ENCODE peak calls at places on chromosomes 12 and 14, in five cellular contexts. N is astrocyte of the spinal cord, D is dorsolateral prefrontal cortex, U is RWPE1, Y is colonic mucosa. S is an unnamed sample.

GRCh38 chr14:88631091-88631490 is 68.3 kb downstream of the ZC3H14 start:
- DNase-seq in D (no peak), N (no peak), U (no peak), Y (no peak), S (no peak)

GRCh38 chr12:93122089-93122488 is 193.0 kb upstream of the EEA1 start:
- DNase-seq in N (peak; percentile 59), Y (no peak), U (peak; percentile 68), D (no peak), S (peak; percentile 74)

GRCh38 chr12:2833327-2833726 is 1.5 kb downstream of the NRIP2 start:
- DNase-seq in Y (no peak), U (no peak), D (no peak), N (no peak), S (no peak)

GRCh38 chr12:96249196-96250118 is 55.3 kb downstream of the ELK3 start:
- DNase-seq in N (peak; percentile 54), U (no peak), Y (no peak), D (no peak), S (no peak)

GRCh38 chr14:67436006-67436866 is 24.3 kb upstream of the PLEK2 start:
- DNase-seq in N (no peak), D (no peak), Y (no peak), U (no peak), S (no peak)

GRCh38 chr12:94289551-94290312 is 141.4 kb downstream of the PLXNC1 start:
- DNase-seq in N (peak; percentile 73), D (no peak), U (peak; percentile 17), Y (no peak), S (peak; percentile 81)

GRCh38 chr14:51304428-51304827 is 64.4 kb downstream of the TMX1 start:
- DNase-seq in D (no peak), N (peak; percentile 81), U (no peak), Y (no peak), S (peak; percentile 60)

GRCh38 chr12:3278681-3279414 is 201.7 kb downstream of the TSPAN9 start:
- DNase-seq in U (peak; percentile 8), N (no peak), Y (no peak), D (no peak), S (no peak)

GRCh38 chr12:93684716-93685115 is 7.5 kb downstream of the CRADD start:
- DNase-seq in N (no peak), Y (no peak), U (no peak), D (no peak), S (no peak)

GRCh38 chr12:13049816-13050215 is 5.6 kb downstream of the FAM234B start:
- DNase-seq in Y (no peak), N (peak; percentile 43), D (no peak), U (no peak), S (no peak)

GRCh38 chr12:88960213-88960878 is 380.1 kb upstream of the KITLG start:
- DNase-seq in D (no peak), N (peak; percentile 40), U (no peak), Y (no peak), S (peak; percentile 41)

GRCh38 chr12:175759-176158 is 38.2 kb downstream of the SLC6A12 start:
- DNase-seq in Y (no peak), D (no peak), N (no peak), U (no peak), S (no peak)

GRCh38 chr12:96260644-96261043 is 66.5 kb downstream of the ELK3 start:
- DNase-seq in U (no peak), Y (no peak), D (no peak), N (no peak), S (no peak)

GRCh38 chr14:104142136-104143041 is 4.0 kb downstream of the KIF26A start:
- DNase-seq in D (peak; percentile 34), N (no peak), U (no peak), Y (no peak), S (no peak)

GRCh38 chr14:85471156-85471555 is 58.8 kb upstream of the FLRT2 start:
- DNase-seq in Y (no peak), N (peak; percentile 73), U (no peak), D (no peak), S (peak; percentile 52)

GRCh38 chr12:49962861-49963765 is 1.4 kb downstream of the AQP5 start:
- DNase-seq in Y (peak; percentile 57), U (peak; percentile 92), D (no peak), N (no peak), S (no peak)

GRCh38 chr12:52903855-52904508 is 894 bp downstream of the KRT8 start:
- DNase-seq in N (peak; percentile 33), U (peak; percentile 60), D (no peak), Y (peak; percentile 64), S (no peak)

GRCh38 chr12:70366581-70367267 is 634 bp downstream of the KCNMB4 start:
- DNase-seq in D (peak; percentile 54), U (peak; percentile 14), Y (peak; percentile 37), N (peak; percentile 10), S (no peak)

GRCh38 chr12:5071496-5071895 is 27.8 kb downstream of the KCNA5 start:
- DNase-seq in U (no peak), N (no peak), Y (no peak), D (no peak), S (no peak)

GRCh38 chr14:22200977-22201605 is 387.9 kb downstream of the DAD1 start:
- DNase-seq in U (peak; percentile 48), Y (no peak), N (peak; percentile 67), D (no peak), S (peak; percentile 72)
- TF ChIP-seq CTCF in U (peak; percentile 73), Y (peak; percentile 48), N (peak; percentile 80), D (peak; percentile 56), S (peak; percentile 84)

DNA sequence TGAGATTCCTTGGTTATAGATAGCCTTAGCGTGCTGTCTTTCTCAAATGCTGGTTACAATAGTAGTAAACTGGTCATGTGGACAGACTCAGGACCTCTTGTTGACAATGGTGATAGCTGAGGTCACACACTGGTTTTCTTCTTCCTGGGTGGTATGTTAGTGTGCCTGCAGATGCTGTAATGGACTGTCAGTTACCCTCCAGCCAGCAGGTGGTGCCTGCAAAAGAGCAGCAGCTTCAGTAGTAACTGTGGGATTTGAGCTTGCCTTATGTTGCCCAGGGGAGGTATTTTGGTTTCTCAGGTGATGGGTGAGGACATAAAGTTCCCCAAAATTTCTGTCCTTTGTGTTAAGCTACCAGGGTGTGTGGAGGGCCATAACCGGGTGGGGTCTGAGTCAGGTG is 33.7 kb upstream of the SCAF11 start:
- DNase-seq in U (no peak), Y (no peak), N (no peak), D (no peak), S (no peak)
- TF ChIP-seq CTCF in U (no peak), Y (no peak), N (no peak), D (no peak), S (no peak)

GRCh38 chr12:80413462-80413861 is 30.6 kb upstream of the PTPRQ start:
- DNase-seq in D (no peak), N (no peak), U (no peak), Y (no peak), S (no peak)
- TF ChIP-seq CTCF in D (no peak), N (no peak), U (no peak), Y (no peak), S (peak; percentile 52)

GRCh38 chr12:110279976-110280783 is 867 bp upstream of the ATP2A2 start:
- DNase-seq in D (peak; percentile 48), U (peak; percentile 71), Y (peak; percentile 58), N (peak; percentile 64), S (no peak)
- TF ChIP-seq CTCF in D (no peak), U (no peak), Y (no peak), N (no peak), S (peak; percentile 21)

GRCh38 chr12:56476143-56476542 is 7.8 kb downstream of the SPRYD4 start:
- DNase-seq in U (no peak), D (no peak), Y (no peak), N (no peak), S (no peak)
- TF ChIP-seq CTCF in U (no peak), D (no peak), Y (no peak), N (no peak), S (no peak)

DNA sequence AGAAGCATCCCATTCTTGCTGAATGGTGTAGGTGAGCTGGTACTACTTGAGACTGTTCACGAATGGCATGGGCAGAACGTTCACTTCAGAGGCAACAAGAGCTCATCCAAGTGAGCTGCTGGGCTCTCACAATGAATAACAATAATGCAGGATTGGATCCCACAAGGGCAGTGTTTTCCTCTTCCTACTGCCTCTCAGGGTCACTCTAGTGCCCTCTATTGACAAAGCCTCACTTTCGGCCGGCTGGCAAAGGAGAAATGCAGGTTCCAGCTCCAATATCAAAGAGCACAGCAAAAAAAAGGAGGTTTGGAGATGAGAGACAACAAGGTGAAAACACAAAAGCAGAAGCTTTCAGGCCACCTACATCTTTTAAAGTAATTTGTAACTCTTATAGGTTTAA is 74.6 kb upstream of the MYF6 start:
- DNase-seq in U (no peak), N (peak; percentile 9), Y (no peak), D (no peak), S (no peak)
- TF ChIP-seq CTCF in U (no peak), N (peak; percentile 23), Y (no peak), D (no peak), S (peak; percentile 45)

DNA sequence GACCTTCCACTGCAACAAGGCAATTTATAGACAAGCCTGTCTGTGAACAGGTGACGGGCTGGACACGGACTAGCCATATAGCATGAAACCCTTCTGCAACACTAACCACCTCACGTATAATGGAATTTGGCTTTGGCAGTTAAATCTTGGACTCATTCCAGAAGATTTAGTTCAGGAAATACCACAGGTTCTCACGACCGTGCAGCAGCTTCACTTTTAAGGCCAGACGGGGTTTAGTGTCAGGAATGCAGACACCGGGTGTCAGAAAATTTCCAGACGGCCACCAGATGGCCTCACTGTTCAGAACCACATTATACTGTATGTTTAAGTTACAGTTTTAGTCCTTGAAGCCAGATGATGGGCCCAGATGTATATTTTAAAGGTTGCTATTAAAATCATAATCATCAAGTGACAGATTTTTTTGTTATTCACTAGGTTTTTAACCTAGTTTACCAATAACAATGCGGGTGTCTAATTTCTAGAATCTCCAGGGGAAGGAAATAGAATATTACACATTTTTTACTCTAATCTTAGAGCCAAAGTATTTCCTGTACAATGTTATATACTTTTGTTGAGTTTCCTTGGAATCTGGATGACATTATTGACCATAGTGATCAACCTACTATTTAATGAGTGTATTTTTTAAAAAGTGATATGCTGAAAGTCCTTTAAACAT is 90.5 kb upstream of the TMPO start:
- DNase-seq in U (peak; percentile 86), Y (peak; percentile 77), D (no peak), N (peak; percentile 79), S (peak; percentile 57)
- TF ChIP-seq CTCF in U (peak; percentile 83), Y (peak; percentile 60), D (peak; percentile 70), N (peak; percentile 73), S (peak; percentile 87)

GRCh38 chr14:80901260-80901659 is 40.3 kb downstream of the CEP128 start:
- DNase-seq in N (no peak), Y (no peak), U (no peak), D (no peak), S (no peak)
- TF ChIP-seq CTCF in N (no peak), Y (no peak), U (no peak), D (no peak), S (no peak)